ENCODE peak calls at places on chromosomes 4 and X, in ten cellular contexts. J is tibial nerve, O is transverse colon, Q is uterus, D is BE2C, N is psoas muscle, L is lung, F is pancreas, A is neural progenitor cell, E is body of pancreas. K is an unnamed sample.

GRCh38 chr4:129353490-129353889 is 257.5 kb downstream of the C4orf33 start:
- DNase-seq in J (no peak), L (no peak), F (no peak), E (no peak), N (no peak), Q (no peak), A (no peak), D (no peak), O (no peak), K (no peak)

GRCh38 chr4:130266814-130267213 is 1170.9 kb downstream of the C4orf33 start:
- DNase-seq in J (no peak), A (no peak), D (no peak), E (no peak), L (no peak), N (no peak), F (no peak), O (no peak), Q (no peak), K (no peak)

GRCh38 chrX:118507766-118508165 is 12.2 kb downstream of the DOCK11 start:
- DNase-seq in N (no peak), A (no peak), J (no peak), L (no peak), F (no peak), E (no peak), O (no peak), Q (no peak), D (no peak), K (no peak)

GRCh38 chr4:102259081-102259480 is 86.2 kb downstream of the SLC39A8 start:
- DNase-seq in N (no peak), J (no peak), L (no peak), O (no peak), E (no peak), F (no peak), A (no peak), Q (no peak), D (no peak), K (no peak)

GRCh38 chr4:84167579-84167978 is 331.5 kb downstream of the NKX6-1 start:
- DNase-seq in E (no peak), A (peak; percentile 68), D (peak; percentile 36), N (no peak), J (no peak), O (no peak), Q (no peak), F (no peak), L (no peak), K (peak; percentile 77)

GRCh38 chr4:5711479-5712184 is 631 bp downstream of the EVC start:
- DNase-seq in O (no peak), D (no peak), E (peak; percentile 10), Q (peak; percentile 30), F (no peak), J (no peak), L (no peak), A (no peak), N (peak; percentile 43), K (peak; percentile 82)

GRCh38 chr4:31620476-31620875 is 900.3 kb downstream of the PCDH7 start:
- DNase-seq in O (no peak), J (no peak), L (no peak), F (no peak), D (no peak), E (no peak), A (no peak), N (no peak), Q (no peak), K (no peak)

GRCh38 chr4:156898373-156899117 is 73.1 kb downstream of the PDGFC start:
- DNase-seq in L (no peak), Q (no peak), E (no peak), N (no peak), O (no peak), D (no peak), A (no peak), J (no peak), F (no peak), K (no peak)

GRCh38 chr4:24796632-24797031 is 1.3 kb downstream of the SOD3 start:
- DNase-seq in A (no peak), L (no peak), J (no peak), F (no peak), E (no peak), Q (no peak), N (no peak), D (no peak), O (no peak), K (no peak)

GRCh38 chr4:44927361-44928061 is 201.2 kb upstream of the GNPDA2 start:
- DNase-seq in O (no peak), Q (no peak), E (no peak), A (peak; percentile 58), D (no peak), N (no peak), F (no peak), L (no peak), J (no peak), K (no peak)

GRCh38 chrX:151359931-151360871 is 36.8 kb upstream of the VMA21 start:
- DNase-seq in F (peak; percentile 11), N (peak; percentile 27), Q (peak; percentile 17), A (peak; percentile 64), J (no peak), E (peak; percentile 14), D (peak; percentile 54), L (no peak), O (no peak), K (peak; percentile 83)

GRCh38 chr4:89166971-89167475 is 55.7 kb downstream of the TIGD2 start:
- DNase-seq in E (no peak), N (no peak), O (no peak), Q (no peak), F (no peak), A (no peak), D (no peak), L (no peak), J (no peak), K (no peak)

GRCh38 chr4:6885953-6886557 is 23.6 kb upstream of the TBC1D14 start:
- DNase-seq in D (no peak), E (peak; percentile 86), J (peak; percentile 23), L (peak; percentile 57), A (no peak), F (peak; percentile 57), Q (peak; percentile 49), N (peak; percentile 72), O (no peak), K (no peak)

GRCh38 chrX:120380699-120381098 is 18.8 kb downstream of the ATP1B4 start:
- DNase-seq in O (no peak), Q (no peak), D (no peak), A (peak; percentile 34), F (no peak), J (no peak), L (no peak), E (peak; percentile 2), N (no peak), K (peak; percentile 55)

GRCh38 chr4:80219301-80220025 is 22.2 kb downstream of the PRDM8 start:
- DNase-seq in A (peak; percentile 83), D (peak; percentile 40), N (no peak), J (no peak), O (no peak), F (no peak), L (no peak), Q (no peak), E (no peak), K (peak; percentile 58)

GRCh38 chr4:80216100-80216761 is 18.9 kb downstream of the PRDM8 start:
- DNase-seq in J (no peak), Q (no peak), F (no peak), O (no peak), N (no peak), L (no peak), D (no peak), A (no peak), E (no peak), K (no peak)

GRCh38 chr4:80220711-80221110 is 23.4 kb downstream of the PRDM8 start:
- DNase-seq in E (no peak), L (no peak), A (no peak), F (no peak), J (no peak), O (no peak), D (no peak), N (no peak), Q (no peak), K (no peak)

GRCh38 chr4:80225628-80226027 is 28.3 kb downstream of the PRDM8 start:
- DNase-seq in O (no peak), N (no peak), F (no peak), Q (no peak), A (no peak), E (no peak), J (no peak), D (no peak), L (no peak), K (no peak)

GRCh38 chr4:80221161-80221560 is 23.9 kb downstream of the PRDM8 start:
- DNase-seq in O (no peak), J (no peak), L (no peak), A (no peak), D (no peak), N (no peak), Q (no peak), E (no peak), F (no peak), K (no peak)
- TF ChIP-seq CTCF in O (no peak), J (no peak), L (no peak), A (peak; percentile 32), D (peak; percentile 27), N (no peak), Q (no peak), E (no peak), F (no peak), K (peak; percentile 64)

DNA sequence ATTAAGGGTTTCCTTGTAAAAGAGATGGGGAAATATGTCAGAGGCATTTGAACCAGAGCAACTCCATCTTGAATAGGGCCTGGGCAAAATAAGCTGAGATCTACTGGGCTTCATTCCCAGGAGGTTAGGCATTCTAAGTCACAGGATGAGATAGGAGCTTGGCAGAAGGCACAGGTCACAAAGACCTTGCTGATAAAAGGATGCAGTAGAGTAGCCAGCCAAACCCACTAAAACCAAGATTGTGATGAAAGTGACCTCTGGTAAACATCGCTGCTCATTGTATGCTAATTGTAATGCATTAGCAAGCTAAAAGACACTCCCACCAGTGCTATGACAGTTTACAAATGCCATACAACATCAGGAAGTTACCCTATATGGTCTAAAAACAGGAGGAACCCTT is 1390.3 kb downstream of the RAPGEF2 start:
- DNase-seq in J (no peak), E (no peak), D (no peak), O (no peak), L (no peak), A (no peak), Q (no peak), F (no peak), N (no peak), K (no peak)
- H3K4me1 ChIP-seq in J (no peaks in the 10 kb centered on the region), E (no peaks in the 10 kb centered on the region), D (peaks cover 9% of the 10 kb centered on the region), O (no peaks in the 10 kb centered on the region), L (no peaks in the 10 kb centered on the region), A (no peaks in the 10 kb centered on the region), Q (no peaks in the 10 kb centered on the region), F (no peaks in the 10 kb centered on the region), N (no peaks in the 10 kb centered on the region), K (peaks cover 3% of the 10 kb centered on the region)

DNA sequence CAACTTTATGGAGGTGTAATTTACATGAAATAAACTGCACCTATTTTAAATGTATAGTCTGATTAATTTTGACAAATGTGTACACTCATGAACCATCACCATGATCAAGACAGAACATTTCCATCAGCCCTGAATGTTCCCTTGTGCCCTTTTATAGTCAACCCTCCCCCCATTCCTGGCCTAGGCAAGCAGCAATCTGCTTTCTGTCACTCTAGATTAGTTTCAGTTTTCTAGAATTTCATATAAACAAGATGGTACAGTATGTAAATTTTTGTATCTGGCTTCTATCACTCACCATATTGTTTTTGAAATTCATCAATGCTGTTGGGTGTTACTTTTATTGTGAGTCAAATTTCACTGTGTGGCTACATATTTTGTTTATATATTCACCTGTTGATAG is 234.2 kb upstream of the RPS6KA3 start:
- DNase-seq in O (no peak), A (no peak), N (no peak), J (no peak), L (no peak), Q (no peak), F (no peak), E (no peak), D (no peak), K (no peak)
- H3K4me3 ChIP-seq in O (no peak overlapping the region), A (no peak overlapping the region), N (no peak overlapping the region), J (no peak overlapping the region), L (no peak overlapping the region), Q (no peak overlapping the region), F (no peak overlapping the region), E (no peak overlapping the region), D (no peak overlapping the region), K (no peak overlapping the region)

GRCh38 chrX:154412468-154412867 is 1.1 kb downstream of the TAFAZZIN start:
- DNase-seq in Q (no peak), F (no peak), E (no peak), N (no peak), A (no peak), O (peak; percentile 54), L (no peak), D (peak; percentile 35), J (no peak), K (no peak)
- TF ChIP-seq CTCF in Q (no peak), F (no peak), E (no peak), N (no peak), A (no peak), O (no peak), L (no peak), D (no peak), J (no peak), K (no peak)

K was measured in endodermal cell.